ENCODE peak calls at places on chromosomes 5 and 9, in four cellular contexts. Z is HL-60, W is AG04449, P is HFF-Myc. Y is an unnamed sample.

GRCh38 chr5:126561908-126562307 is 33.1 kb downstream of the ALDH7A1 start:
- DNase-seq in W (no peak), P (no peak), Z (no peak), Y (no peak)

GRCh38 chr9:557601-558201 is 283.8 kb upstream of the DMRT1 start:
- DNase-seq in Z (no peak), P (no peak), W (no peak), Y (no peak)

GRCh38 chr5:60545526-60545925 is 154.4 kb downstream of the DEPDC1B start:
- DNase-seq in W (no peak), P (no peak), Z (no peak), Y (no peak)

GRCh38 chr9:127308559-127309429 is 44.2 kb downstream of the GARNL3 start:
- DNase-seq in W (no peak), Z (peak; percentile 10), P (no peak), Y (no peak)

GRCh38 chr9:129278391-129279237 is 100.6 kb upstream of the IER5L start:
- DNase-seq in Z (no peak), W (no peak), P (no peak), Y (no peak)

GRCh38 chr9:95443301-95443700 is 73.5 kb downstream of the PTCH1 start:
- DNase-seq in P (no peak), W (no peak), Z (no peak), Y (no peak)

GRCh38 chr9:34898846-34899245 is 59.2 kb upstream of the PHF24 start:
- DNase-seq in Z (no peak), W (no peak), P (no peak), Y (no peak)

GRCh38 chr5:59798862-59799667 is 94.5 kb downstream of the PDE4D start:
- DNase-seq in W (no peak), P (peak; percentile 32), Z (no peak), Y (no peak)

GRCh38 chr9:4197548-4197947 is 102.3 kb downstream of the GLIS3 start:
- DNase-seq in Z (peak; percentile 20), W (no peak), P (no peak), Y (no peak)

GRCh38 chr5:9196403-9197224 is 349.3 kb downstream of the SEMA5A start:
- DNase-seq in P (no peak), Z (no peak), W (no peak), Y (peak; percentile 26)

GRCh38 chr5:172745836-172746235 is 25.2 kb downstream of the DUSP1 start:
- DNase-seq in W (no peak), Z (no peak), P (no peak), Y (no peak)

GRCh38 chr5:28710360-28710759 is 1672.0 kb upstream of the CDH9 start:
- DNase-seq in P (no peak), W (no peak), Z (no peak), Y (no peak)

GRCh38 chr5:173010021-173010420 is 26.4 kb downstream of the ATP6V0E1 start:
- DNase-seq in Z (no peak), P (no peak), W (no peak), Y (no peak)

DNA sequence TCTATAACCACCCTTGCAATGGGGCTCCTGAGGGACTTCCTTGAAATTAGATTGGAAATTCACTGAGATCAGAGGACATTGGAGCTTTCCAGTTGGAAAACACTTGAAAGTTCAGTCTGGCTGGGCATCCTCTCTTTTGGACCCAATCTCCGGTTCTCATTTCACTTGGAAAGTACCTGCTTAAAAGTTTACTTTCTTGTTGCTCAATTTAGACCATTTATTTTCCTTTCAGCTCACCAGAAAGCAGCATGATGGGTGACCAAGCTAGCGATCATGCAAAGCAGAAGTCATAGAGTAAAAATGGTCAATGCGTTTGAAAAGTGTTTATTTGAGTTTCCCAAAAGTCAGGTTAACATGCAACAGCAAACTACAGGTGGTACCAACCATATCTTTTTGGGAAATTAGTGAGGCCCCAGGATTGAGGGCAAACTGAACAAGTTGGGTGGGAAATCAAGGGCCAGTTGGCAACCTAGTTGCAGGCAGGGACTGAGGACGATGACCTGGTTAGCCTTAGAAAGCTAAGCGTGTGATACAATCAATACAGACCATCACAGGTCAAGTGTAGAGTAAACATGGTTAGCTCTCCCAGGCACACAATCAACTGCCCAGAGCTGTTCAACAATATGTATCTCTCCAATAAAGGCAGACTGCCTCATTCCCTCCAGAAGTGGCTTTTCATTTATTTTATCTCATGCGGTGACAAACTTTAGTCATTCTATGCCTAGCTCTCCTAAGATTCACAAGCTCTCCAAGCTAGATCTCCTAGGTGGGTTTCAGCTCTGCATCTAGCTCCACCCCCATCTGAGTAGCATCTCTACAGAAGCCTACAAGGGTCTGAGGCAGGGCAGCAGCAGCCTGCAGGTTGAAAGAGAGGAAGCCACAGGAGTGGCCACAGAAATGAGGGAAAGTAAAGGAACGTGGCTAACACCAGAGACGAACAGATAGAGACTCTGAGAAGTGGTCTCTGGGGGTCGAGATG is 136.9 kb downstream of the UGCG start:
- DNase-seq in Z (no peak), W (no peak), P (no peak), Y (no peak)
- H3K4me3 ChIP-seq in Z (no peak overlapping the region), W (no peak overlapping the region), P (no peak overlapping the region), Y (no peak overlapping the region)

GRCh38 chr9:112093875-112094227 is 81.2 kb downstream of the SUSD1 start:
- DNase-seq in W (no peak), Z (no peak), P (no peak), Y (no peak)

GRCh38 chr9:112094948-112095779 is 79.9 kb downstream of the SUSD1 start:
- DNase-seq in Z (no peak), W (no peak), P (no peak), Y (no peak)

GRCh38 chr9:112093147-112093874 is 81.8 kb downstream of the SUSD1 start:
- DNase-seq in W (no peak), P (no peak), Z (no peak), Y (no peak)

GRCh38 chr9:112094240-112094639 is 80.9 kb downstream of the SUSD1 start:
- DNase-seq in P (no peak), Z (no peak), W (no peak), Y (no peak)

GRCh38 chr9:112091805-112092204 is 83.3 kb downstream of the SUSD1 start:
- DNase-seq in P (no peak), Z (peak; percentile 23), W (no peak), Y (no peak)
- TF ChIP-seq CTCF in P (peak; percentile 44), Z (no peak), W (peak; percentile 15), Y (peak; percentile 49)

GRCh38 chr5:113218906-113219517 is 215.8 kb downstream of the TSSK1B start:
- DNase-seq in Z (no peak), P (no peak), W (no peak), Y (no peak)
- H3K4me3 ChIP-seq in Z (no peak overlapping the region), P (no peak overlapping the region), W (no peak overlapping the region), Y (no peak overlapping the region)

DNA sequence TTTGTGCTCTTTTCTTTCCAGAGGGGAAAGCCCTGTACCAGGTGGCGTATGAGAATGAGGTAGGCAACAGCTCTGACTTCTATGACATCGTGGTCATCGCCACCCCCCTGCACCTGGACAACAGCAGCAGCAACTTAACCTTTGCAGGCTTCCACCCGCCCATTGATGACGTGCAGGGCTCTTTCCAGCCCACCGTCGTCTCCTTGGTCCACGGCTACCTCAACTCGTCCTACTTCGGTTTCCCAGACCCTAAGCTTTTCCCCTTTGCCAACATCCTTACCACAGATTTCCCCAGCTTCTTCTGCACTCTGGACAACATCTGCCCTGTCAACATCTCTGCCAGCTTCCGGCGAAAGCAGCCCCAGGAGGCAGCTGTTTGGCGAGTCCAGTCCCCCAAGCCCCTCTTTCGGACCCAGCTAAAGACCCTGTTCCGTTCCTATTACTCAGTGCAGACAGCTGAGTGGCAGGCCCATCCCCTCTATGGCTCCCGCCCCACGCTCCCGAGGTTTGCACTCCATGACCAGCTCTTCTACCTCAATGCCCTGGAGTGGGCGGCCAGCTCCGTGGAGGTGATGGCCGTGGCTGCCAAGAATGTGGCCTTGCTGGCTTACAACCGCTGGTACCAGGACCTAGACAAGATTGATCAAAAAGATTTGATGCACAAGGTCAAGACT is 10.3 kb downstream of the PCYOX1L start:
- DNase-seq in W (no peak), Z (no peak), P (no peak), Y (no peak)
- TF ChIP-seq CTCF in W (no peak), Z (no peak), P (no peak), Y (no peak)

GRCh38 chr5:43043400-43043756 is 3.3 kb upstream of the ANXA2R start:
- DNase-seq in Z (no peak), W (no peak), P (no peak), Y (no peak)

GRCh38 chr5:43046474-43046873 is 6.4 kb upstream of the ANXA2R start:
- DNase-seq in P (no peak), W (no peak), Z (no peak), Y (no peak)

GRCh38 chr5:43045236-43045635 is 5.1 kb upstream of the ANXA2R start:
- DNase-seq in P (no peak), Z (no peak), W (no peak), Y (no peak)

GRCh38 chr5:43042626-43043399 is 2.7 kb upstream of the ANXA2R start:
- DNase-seq in W (no peak), Z (peak; percentile 93), P (no peak), Y (no peak)

DNA sequence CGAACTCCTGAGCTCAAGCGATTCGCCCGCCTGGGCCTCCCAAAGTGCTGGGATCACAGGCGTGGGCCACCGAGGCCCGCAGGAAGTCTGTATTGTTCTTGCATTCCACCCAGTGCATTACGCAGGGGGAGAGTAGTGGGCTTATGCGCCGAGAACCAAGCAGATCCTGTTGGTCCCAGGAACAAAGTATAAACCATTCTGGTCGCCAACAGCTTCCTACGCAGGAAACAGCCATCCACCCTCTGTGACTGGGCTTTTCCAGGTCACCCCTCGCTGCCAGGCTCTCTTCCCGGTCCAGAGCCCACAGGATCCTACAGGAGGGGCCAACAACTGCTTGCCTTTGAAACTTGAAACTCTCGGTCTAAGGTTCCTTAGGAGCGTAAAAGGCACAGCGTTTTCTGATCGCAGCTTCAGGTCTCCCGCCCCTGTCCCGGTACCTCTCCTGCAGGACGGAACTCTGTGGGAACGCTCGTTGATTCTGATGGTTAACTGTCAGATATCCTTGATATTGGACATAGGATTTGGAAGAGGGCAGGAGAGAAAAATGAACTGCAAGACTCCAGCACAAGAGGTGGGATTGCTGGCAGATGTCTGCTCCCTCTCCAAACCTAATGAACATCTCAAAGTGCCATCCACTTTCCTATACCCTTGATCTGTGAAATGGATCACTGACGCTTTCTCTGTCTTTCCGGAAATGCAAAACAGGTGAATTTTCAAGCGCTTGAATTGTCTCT is 4.2 kb upstream of the ANXA2R start:
- DNase-seq in W (no peak), P (no peak), Z (no peak), Y (no peak)
- H3K4me3 ChIP-seq in W (peak overlapping the region; percentile 52), P (peak overlapping the region; percentile 42), Z (no peak overlapping the region), Y (peak overlapping the region; percentile 21)

GRCh38 chr5:10689391-10690081 is 71.5 kb downstream of the DAP start:
- DNase-seq in Z (peak; percentile 57), P (no peak), W (no peak), Y (no peak)
- TF ChIP-seq CTCF in Z (peak; percentile 11), P (peak; percentile 34), W (peak; percentile 24), Y (peak; percentile 48)

GRCh38 chr9:16442622-16443021 is 427.8 kb downstream of the BNC2 start:
- DNase-seq in Z (no peak), P (no peak), W (no peak), Y (peak; percentile 59)
- H3K4me3 ChIP-seq in Z (no peak overlapping the region), P (no peak overlapping the region), W (no peak overlapping the region), Y (no peak overlapping the region)